ENCODE peak calls at places on chromosomes 5 and 9, in seven cellular contexts. Q, N, G, X, E, P and F are unnamed samples.

GRCh38 chr9:134135343-134136116 is at the start of gene WDR5:
- DNase-seq in Q (peak; percentile 62), N (peak; percentile 94), G (peak; percentile 100), X (peak; percentile 95), E (peak; percentile 92), P (peak; percentile 77), F (peak; percentile 78)

GRCh38 chr5:62600560-62601252 is 22.1 kb downstream of the LRRC70 start:
- DNase-seq in Q (no peak), N (no peak), G (no peak), X (no peak), E (peak; percentile 11), P (no peak), F (no peak)

GRCh38 chr5:125190232-125191051 is 444.0 kb upstream of the ZNF608 start:
- DNase-seq in Q (peak; percentile 41), N (no peak), G (peak; percentile 40), X (no peak), E (peak; percentile 54), P (no peak), F (no peak)

GRCh38 chr9:99105152-99106043 is 485 bp downstream of the TGFBR1 start:
- DNase-seq in Q (peak; percentile 57), N (peak; percentile 73), G (peak; percentile 90), X (no peak), E (peak; percentile 72), P (no peak), F (peak; percentile 51)

GRCh38 chr9:3467593-3468219 is 58.1 kb downstream of the RFX3 start:
- DNase-seq in Q (peak; percentile 37), N (peak; percentile 62), G (peak; percentile 50), X (no peak), E (peak; percentile 81), P (peak; percentile 38), F (no peak)

GRCh38 chr5:59146729-59147128 is 563.9 kb downstream of the RAB3C start:
- DNase-seq in Q (no peak), N (no peak), G (no peak), X (no peak), E (no peak), P (no peak), F (no peak)

GRCh38 chr5:135242021-135242480 is 157.0 kb downstream of the MACROH2A1 start:
- DNase-seq in Q (no peak), N (no peak), G (no peak), X (no peak), E (peak; percentile 65), P (no peak), F (no peak)

GRCh38 chr5:159891371-159891770 is 24.9 kb upstream of the ADRA1B start:
- DNase-seq in Q (no peak), N (no peak), G (no peak), X (no peak), E (peak; percentile 36), P (no peak), F (no peak)

GRCh38 chr9:75957095-75957494 is 66.6 kb downstream of the PCSK5 start:
- DNase-seq in Q (no peak), N (no peak), G (no peak), X (no peak), E (no peak), P (no peak), F (no peak)

GRCh38 chr5:72141440-72142271 is 34.4 kb downstream of the MAP1B start:
- DNase-seq in Q (peak; percentile 90), N (peak; percentile 57), G (no peak), X (no peak), E (no peak), P (no peak), F (no peak)

GRCh38 chr5:162068412-162068811 is 839 bp downstream of the GABRG2 start:
- DNase-seq in Q (no peak), N (peak; percentile 16), G (peak; percentile 1), X (no peak), E (peak; percentile 60), P (no peak), F (no peak)

GRCh38 chr9:104895572-104895971 is 32.4 kb downstream of the ABCA1 start:
- DNase-seq in Q (peak; percentile 65), N (no peak), G (no peak), X (no peak), E (peak; percentile 51), P (no peak), F (no peak)

GRCh38 chr9:82116538-82116937 is 128.0 kb downstream of the SPATA31D1 start:
- DNase-seq in Q (no peak), N (no peak), G (no peak), X (no peak), E (no peak), P (no peak), F (no peak)

GRCh38 chr5:180130291-180130869 is 58.8 kb upstream of the RNF130 start:
- DNase-seq in Q (no peak), N (no peak), G (no peak), X (no peak), E (no peak), P (no peak), F (peak; percentile 17)

GRCh38 chr5:16135003-16135402 is 44.6 kb downstream of the MARCHF11 start:
- DNase-seq in Q (no peak), N (no peak), G (peak; percentile 44), X (no peak), E (no peak), P (no peak), F (no peak)

GRCh38 chr5:143216211-143216610 is 187.3 kb downstream of the NR3C1 start:
- DNase-seq in Q (no peak), N (no peak), G (no peak), X (no peak), E (no peak), P (no peak), F (no peak)

GRCh38 chr5:52786937-52787599 is 648 bp upstream of the ITGA1 start:
- DNase-seq in Q (no peak), N (no peak), G (no peak), X (no peak), E (peak; percentile 68), P (peak; percentile 50), F (no peak)

GRCh38 chr5:127941646-127942045 is 141.9 kb upstream of the SLC12A2 start:
- DNase-seq in Q (no peak), N (no peak), G (no peak), X (no peak), E (no peak), P (no peak), F (no peak)

GRCh38 chr9:82295177-82295576 is 306.6 kb downstream of the SPATA31D1 start:
- DNase-seq in Q (no peak), N (no peak), G (no peak), X (no peak), E (no peak), P (no peak), F (no peak)

GRCh38 chr9:129685220-129685932 is 19.9 kb downstream of the PRRX2 start:
- DNase-seq in Q (no peak), N (no peak), G (no peak), X (no peak), E (peak; percentile 97), P (peak; percentile 68), F (no peak)
- TF ChIP-seq CTCF in Q (no peak), N (no peak), G (no peak), X (no peak), E (no peak), P (no peak), F (no peak)

DNA sequence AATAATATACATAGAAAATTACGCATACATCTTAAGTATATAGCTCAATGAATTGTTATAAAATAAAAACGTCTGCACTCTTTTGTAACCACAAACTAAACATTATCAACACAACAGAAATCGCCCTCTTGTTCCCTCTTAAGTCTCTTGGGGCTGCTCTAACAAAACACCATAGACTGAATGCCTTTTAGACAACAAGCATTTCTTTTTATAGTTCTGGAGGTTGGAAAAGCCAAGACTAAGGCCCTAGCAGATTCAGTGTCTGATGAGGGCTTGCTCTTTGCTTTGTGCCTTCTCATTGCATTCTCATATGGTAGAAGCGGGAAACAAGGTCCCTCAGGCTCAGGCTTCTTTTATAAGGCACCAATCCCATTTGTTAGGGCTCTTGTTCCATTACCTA is 4.9 kb upstream of the IFNB1 start:
- DNase-seq in Q (no peak), N (no peak), G (no peak), X (no peak), E (no peak), P (no peak), F (no peak)
- TF ChIP-seq CTCF in Q (no peak), N (no peak), G (no peak), X (no peak), E (no peak), P (no peak), F (no peak)

GRCh38 chr9:120869726-120870125 is 7.3 kb downstream of the PHF19 start:
- DNase-seq in Q (no peak), N (no peak), G (no peak), X (no peak), E (no peak), P (no peak), F (no peak)

GRCh38 chr9:120870206-120870605 is 6.8 kb downstream of the PHF19 start:
- DNase-seq in Q (no peak), N (no peak), G (no peak), X (no peak), E (no peak), P (no peak), F (no peak)

GRCh38 chr9:120868339-120868675 is 8.7 kb downstream of the PHF19 start:
- DNase-seq in Q (peak; percentile 38), N (no peak), G (no peak), X (no peak), E (no peak), P (no peak), F (no peak)

GRCh38 chr9:120868676-120869359 is 8.2 kb downstream of the PHF19 start:
- DNase-seq in Q (peak; percentile 83), N (peak; percentile 95), G (peak; percentile 88), X (peak; percentile 84), E (peak; percentile 99), P (peak; percentile 94), F (peak; percentile 94)

DNA sequence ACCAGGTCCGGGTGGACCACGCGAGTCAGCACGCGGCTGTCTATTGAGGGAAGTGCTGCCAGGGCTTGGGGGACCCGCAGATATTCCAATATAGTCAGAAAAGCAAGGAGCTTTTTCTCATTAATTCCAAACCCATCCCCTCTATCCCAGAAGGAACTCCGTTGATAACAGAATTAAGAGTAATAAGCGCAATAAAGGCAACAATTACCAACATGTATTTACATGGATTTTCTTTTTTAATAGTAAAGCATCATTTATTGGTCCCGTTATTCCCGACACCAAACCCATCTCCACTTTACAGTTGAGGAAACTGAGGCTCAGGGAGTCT is 7.7 kb downstream of the PHF19 start:
- DNase-seq in Q (no peak), N (no peak), G (no peak), X (no peak), E (no peak), P (no peak), F (no peak)
- TF ChIP-seq CTCF in Q (no peak), N (no peak), G (no peak), X (no peak), E (no peak), P (no peak), F (no peak)

DNA sequence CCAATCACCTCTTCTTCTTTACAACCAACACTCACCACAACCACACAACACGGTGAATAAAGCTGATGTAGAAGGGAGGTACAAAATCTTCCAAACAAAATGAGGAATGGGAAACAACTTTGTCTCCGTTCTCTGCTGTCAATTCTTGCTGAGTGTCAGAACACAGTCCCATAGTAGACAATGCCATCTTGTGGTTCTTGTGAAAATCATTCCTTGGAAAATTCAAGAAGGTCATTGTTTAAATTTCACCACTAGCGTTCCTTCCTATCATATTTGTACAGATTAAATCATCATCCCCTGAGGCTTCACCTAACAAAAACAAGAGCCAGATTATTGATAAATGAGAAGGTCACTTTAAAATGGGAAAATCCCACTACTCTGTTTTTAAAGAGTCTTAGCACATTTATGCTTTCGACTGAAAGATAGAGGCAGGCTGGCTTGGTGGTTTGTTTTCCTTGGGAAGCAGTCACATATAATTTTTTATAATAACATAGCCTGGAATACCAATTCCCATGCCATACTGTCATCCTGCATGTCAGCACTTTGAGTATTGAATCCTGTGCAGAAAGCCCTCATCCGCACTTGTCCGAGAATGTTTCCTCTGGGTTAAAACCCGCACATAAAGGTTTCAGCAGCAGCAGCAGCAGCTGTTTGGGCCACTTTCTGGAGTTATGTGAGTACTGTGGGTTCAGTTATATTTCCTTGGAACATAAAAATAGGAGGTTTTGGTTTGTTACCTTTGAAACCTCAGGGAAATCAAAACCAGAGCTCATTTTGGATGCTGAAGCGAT is 395.0 kb upstream of the SMARCA2 start:
- DNase-seq in Q (no peak), N (no peak), G (no peak), X (no peak), E (peak; percentile 67), P (no peak), F (no peak)
- TF ChIP-seq CTCF in Q (no peak), N (peak; percentile 24), G (peak; percentile 19), X (peak; percentile 43), E (peak; percentile 67), P (no peak), F (no peak)